ENCODE peak calls at places on chromosomes 3 and 15, in eight cellular contexts. One of them, this sample, is unnamed.

GRCh38 chr3:41200669-41201021 is 1.3 kb downstream of the CTNNB1 start:
- DNase-seq in WTC11: no peak
- DNase-seq in central memory CD4-positive, alpha-beta T cell: peak
- DNase-seq in Daoy: peak
- DNase-seq in thoracic aorta: no peak
- DNase-seq in activated T-cell treated with anti-CD3 and anti-CD28 coated beads, Interleukin-2, amount 50 U/mL, for 72 hours: peak
- DNase-seq in RCC 7860: peak
- DNase-seq in aorta: no peak
- DNase-seq in this sample: no peak

GRCh38 chr3:11991751-11992150 is 12.4 kb upstream of the SYN2 start:
- DNase-seq in thoracic aorta: no peak
- DNase-seq in central memory CD4-positive, alpha-beta T cell: no peak
- DNase-seq in activated T-cell treated with anti-CD3 and anti-CD28 coated beads, Interleukin-2, amount 50 U/mL, for 72 hours: no peak
- DNase-seq in RCC 7860: no peak
- DNase-seq in aorta: no peak
- DNase-seq in Daoy: no peak
- DNase-seq in WTC11: no peak
- DNase-seq in this sample: no peak

GRCh38 chr3:152938974-152939636 is 104.2 kb downstream of the P2RY1 start:
- DNase-seq in aorta: no peak
- DNase-seq in WTC11: no peak
- DNase-seq in central memory CD4-positive, alpha-beta T cell: no peak
- DNase-seq in RCC 7860: no peak
- DNase-seq in Daoy: no peak
- DNase-seq in thoracic aorta: no peak
- DNase-seq in activated T-cell treated with anti-CD3 and anti-CD28 coated beads, Interleukin-2, amount 50 U/mL, for 72 hours: no peak
- DNase-seq in this sample: no peak

GRCh38 chr3:60854762-60855161 is 396.5 kb downstream of the FHIT start:
- DNase-seq in aorta: no peak
- DNase-seq in activated T-cell treated with anti-CD3 and anti-CD28 coated beads, Interleukin-2, amount 50 U/mL, for 72 hours: no peak
- DNase-seq in central memory CD4-positive, alpha-beta T cell: no peak
- DNase-seq in Daoy: no peak
- DNase-seq in RCC 7860: no peak
- DNase-seq in WTC11: no peak
- DNase-seq in thoracic aorta: no peak
- DNase-seq in this sample: no peak

GRCh38 chr3:189458536-189458935 is 172.7 kb upstream of the TP63 start:
- DNase-seq in aorta: peak
- DNase-seq in WTC11: no peak
- DNase-seq in activated T-cell treated with anti-CD3 and anti-CD28 coated beads, Interleukin-2, amount 50 U/mL, for 72 hours: no peak
- DNase-seq in Daoy: peak
- DNase-seq in RCC 7860: peak
- DNase-seq in central memory CD4-positive, alpha-beta T cell: no peak
- DNase-seq in thoracic aorta: no peak
- DNase-seq in this sample: no peak

GRCh38 chr3:141384157-141384556 is 15.9 kb downstream of the ZBTB38 start:
- DNase-seq in thoracic aorta: no peak
- DNase-seq in aorta: no peak
- DNase-seq in RCC 7860: no peak
- DNase-seq in WTC11: no peak
- DNase-seq in activated T-cell treated with anti-CD3 and anti-CD28 coated beads, Interleukin-2, amount 50 U/mL, for 72 hours: no peak
- DNase-seq in Daoy: peak
- DNase-seq in central memory CD4-positive, alpha-beta T cell: no peak
- DNase-seq in this sample: no peak

GRCh38 chr3:29889230-29889629 is 608.4 kb downstream of the RBMS3 start:
- DNase-seq in activated T-cell treated with anti-CD3 and anti-CD28 coated beads, Interleukin-2, amount 50 U/mL, for 72 hours: no peak
- DNase-seq in aorta: no peak
- DNase-seq in WTC11: no peak
- DNase-seq in RCC 7860: no peak
- DNase-seq in thoracic aorta: no peak
- DNase-seq in Daoy: no peak
- DNase-seq in central memory CD4-positive, alpha-beta T cell: no peak
- DNase-seq in this sample: no peak

GRCh38 chr15:80587816-80588456 is 107.2 kb upstream of the ABHD17C start:
- DNase-seq in WTC11: no peak
- DNase-seq in thoracic aorta: no peak
- DNase-seq in RCC 7860: no peak
- DNase-seq in central memory CD4-positive, alpha-beta T cell: no peak
- DNase-seq in activated T-cell treated with anti-CD3 and anti-CD28 coated beads, Interleukin-2, amount 50 U/mL, for 72 hours: no peak
- DNase-seq in Daoy: peak
- DNase-seq in aorta: no peak
- DNase-seq in this sample: no peak

GRCh38 chr3:139302084-139302800 is 41.6 kb upstream of the MRPS22 start:
- DNase-seq in central memory CD4-positive, alpha-beta T cell: no peak
- DNase-seq in RCC 7860: peak
- DNase-seq in Daoy: peak
- DNase-seq in WTC11: no peak
- DNase-seq in aorta: no peak
- DNase-seq in thoracic aorta: no peak
- DNase-seq in activated T-cell treated with anti-CD3 and anti-CD28 coated beads, Interleukin-2, amount 50 U/mL, for 72 hours: no peak
- DNase-seq in this sample: no peak

GRCh38 chr3:126959921-126960603 is 22.9 kb upstream of the PLXNA1 start:
- DNase-seq in RCC 7860: no peak
- DNase-seq in central memory CD4-positive, alpha-beta T cell: no peak
- DNase-seq in WTC11: no peak
- DNase-seq in Daoy: peak
- DNase-seq in thoracic aorta: no peak
- DNase-seq in aorta: peak
- DNase-seq in activated T-cell treated with anti-CD3 and anti-CD28 coated beads, Interleukin-2, amount 50 U/mL, for 72 hours: no peak
- DNase-seq in this sample: peak

GRCh38 chr3:4722103-4722502 is 229.0 kb downstream of the ITPR1 start:
- DNase-seq in WTC11: no peak
- DNase-seq in thoracic aorta: no peak
- DNase-seq in aorta: peak
- DNase-seq in central memory CD4-positive, alpha-beta T cell: no peak
- DNase-seq in RCC 7860: peak
- DNase-seq in activated T-cell treated with anti-CD3 and anti-CD28 coated beads, Interleukin-2, amount 50 U/mL, for 72 hours: peak
- DNase-seq in Daoy: peak
- DNase-seq in this sample: peak

GRCh38 chr3:8539419-8539818 is 37.8 kb downstream of the LMCD1 start:
- DNase-seq in aorta: no peak
- DNase-seq in activated T-cell treated with anti-CD3 and anti-CD28 coated beads, Interleukin-2, amount 50 U/mL, for 72 hours: no peak
- DNase-seq in central memory CD4-positive, alpha-beta T cell: no peak
- DNase-seq in Daoy: peak
- DNase-seq in WTC11: no peak
- DNase-seq in thoracic aorta: no peak
- DNase-seq in RCC 7860: peak
- DNase-seq in this sample: no peak

GRCh38 chr15:92797168-92798052 is 102.7 kb upstream of the CHD2 start:
- DNase-seq in thoracic aorta: no peak
- DNase-seq in aorta: no peak
- DNase-seq in Daoy: peak
- DNase-seq in activated T-cell treated with anti-CD3 and anti-CD28 coated beads, Interleukin-2, amount 50 U/mL, for 72 hours: peak
- DNase-seq in central memory CD4-positive, alpha-beta T cell: peak
- DNase-seq in RCC 7860: peak
- DNase-seq in WTC11: no peak
- DNase-seq in this sample: no peak

GRCh38 chr15:45187894-45188830 is at the start of gene SHF:
- DNase-seq in central memory CD4-positive, alpha-beta T cell: peak
- DNase-seq in aorta: peak
- DNase-seq in WTC11: peak
- DNase-seq in Daoy: peak
- DNase-seq in RCC 7860: no peak
- DNase-seq in thoracic aorta: peak
- DNase-seq in activated T-cell treated with anti-CD3 and anti-CD28 coated beads, Interleukin-2, amount 50 U/mL, for 72 hours: peak
- DNase-seq in this sample: no peak

GRCh38 chr3:48634661-48635221 is 520 bp downstream of the SLC26A6 start:
- DNase-seq in central memory CD4-positive, alpha-beta T cell: no peak
- DNase-seq in aorta: peak
- DNase-seq in RCC 7860: peak
- DNase-seq in thoracic aorta: peak
- DNase-seq in Daoy: peak
- DNase-seq in WTC11: peak
- DNase-seq in activated T-cell treated with anti-CD3 and anti-CD28 coated beads, Interleukin-2, amount 50 U/mL, for 72 hours: peak
- DNase-seq in this sample: peak

GRCh38 chr3:155782390-155782953 is 23.6 kb downstream of the C3orf33 start:
- DNase-seq in aorta: no peak
- DNase-seq in WTC11: no peak
- DNase-seq in RCC 7860: no peak
- DNase-seq in central memory CD4-positive, alpha-beta T cell: no peak
- DNase-seq in thoracic aorta: no peak
- DNase-seq in activated T-cell treated with anti-CD3 and anti-CD28 coated beads, Interleukin-2, amount 50 U/mL, for 72 hours: no peak
- DNase-seq in Daoy: no peak
- DNase-seq in this sample: no peak

GRCh38 chr15:69027976-69028518 is 13.6 kb downstream of the NOX5 start:
- DNase-seq in WTC11: no peak
- DNase-seq in thoracic aorta: no peak
- DNase-seq in RCC 7860: no peak
- DNase-seq in activated T-cell treated with anti-CD3 and anti-CD28 coated beads, Interleukin-2, amount 50 U/mL, for 72 hours: no peak
- DNase-seq in central memory CD4-positive, alpha-beta T cell: no peak
- DNase-seq in Daoy: no peak
- DNase-seq in aorta: no peak
- DNase-seq in this sample: no peak

GRCh38 chr3:33437556-33438283 is 2.5 kb downstream of the UBP1 start:
- DNase-seq in thoracic aorta: no peak
- DNase-seq in aorta: peak
- DNase-seq in RCC 7860: no peak
- DNase-seq in central memory CD4-positive, alpha-beta T cell: no peak
- DNase-seq in WTC11: peak
- DNase-seq in Daoy: peak
- DNase-seq in activated T-cell treated with anti-CD3 and anti-CD28 coated beads, Interleukin-2, amount 50 U/mL, for 72 hours: no peak
- DNase-seq in this sample: no peak

GRCh38 chr3:197336348-197336747 is 37.9 kb upstream of the DLG1 start:
- DNase-seq in activated T-cell treated with anti-CD3 and anti-CD28 coated beads, Interleukin-2, amount 50 U/mL, for 72 hours: no peak
- DNase-seq in thoracic aorta: no peak
- DNase-seq in aorta: no peak
- DNase-seq in Daoy: no peak
- DNase-seq in WTC11: no peak
- DNase-seq in central memory CD4-positive, alpha-beta T cell: no peak
- DNase-seq in RCC 7860: no peak
- DNase-seq in this sample: no peak

GRCh38 chr15:34437687-34438086 is at the start of gene GOLGA8A:
- DNase-seq in Daoy: peak
- DNase-seq in central memory CD4-positive, alpha-beta T cell: peak
- DNase-seq in thoracic aorta: peak
- DNase-seq in activated T-cell treated with anti-CD3 and anti-CD28 coated beads, Interleukin-2, amount 50 U/mL, for 72 hours: peak
- DNase-seq in aorta: peak
- DNase-seq in WTC11: peak
- DNase-seq in RCC 7860: peak
- DNase-seq in this sample: peak

GRCh38 chr3:108391917-108392585 is 95.7 kb downstream of the HHLA2 start:
- DNase-seq in thoracic aorta: no peak
- DNase-seq in central memory CD4-positive, alpha-beta T cell: no peak
- DNase-seq in WTC11: no peak
- DNase-seq in activated T-cell treated with anti-CD3 and anti-CD28 coated beads, Interleukin-2, amount 50 U/mL, for 72 hours: no peak
- DNase-seq in aorta: no peak
- DNase-seq in Daoy: peak
- DNase-seq in RCC 7860: no peak
- DNase-seq in this sample: no peak

GRCh38 chr3:37901721-37902120 is 40.0 kb downstream of the CTDSPL start:
- DNase-seq in RCC 7860: no peak
- DNase-seq in central memory CD4-positive, alpha-beta T cell: no peak
- DNase-seq in activated T-cell treated with anti-CD3 and anti-CD28 coated beads, Interleukin-2, amount 50 U/mL, for 72 hours: no peak
- DNase-seq in WTC11: no peak
- DNase-seq in Daoy: no peak
- DNase-seq in thoracic aorta: no peak
- DNase-seq in aorta: no peak
- DNase-seq in this sample: no peak

GRCh38 chr15:34336333-34336732 is 1.2 kb downstream of the SLC12A6 start:
- DNase-seq in RCC 7860: no peak
- DNase-seq in aorta: no peak
- DNase-seq in activated T-cell treated with anti-CD3 and anti-CD28 coated beads, Interleukin-2, amount 50 U/mL, for 72 hours: no peak
- DNase-seq in Daoy: no peak
- DNase-seq in central memory CD4-positive, alpha-beta T cell: no peak
- DNase-seq in thoracic aorta: no peak
- DNase-seq in WTC11: no peak
- DNase-seq in this sample: no peak

GRCh38 chr3:51681453-51681852 is 10.4 kb downstream of the TEX264 start:
- DNase-seq in central memory CD4-positive, alpha-beta T cell: peak
- DNase-seq in RCC 7860: no peak
- DNase-seq in WTC11: no peak
- DNase-seq in thoracic aorta: no peak
- DNase-seq in aorta: peak
- DNase-seq in Daoy: no peak
- DNase-seq in activated T-cell treated with anti-CD3 and anti-CD28 coated beads, Interleukin-2, amount 50 U/mL, for 72 hours: peak
- DNase-seq in this sample: peak

GRCh38 chr15:57278439-57278838 is 97.9 kb upstream of the CGNL1 start:
- DNase-seq in central memory CD4-positive, alpha-beta T cell: no peak
- DNase-seq in activated T-cell treated with anti-CD3 and anti-CD28 coated beads, Interleukin-2, amount 50 U/mL, for 72 hours: no peak
- DNase-seq in aorta: no peak
- DNase-seq in thoracic aorta: no peak
- DNase-seq in WTC11: no peak
- DNase-seq in RCC 7860: no peak
- DNase-seq in Daoy: no peak
- DNase-seq in this sample: no peak

GRCh38 chr3:151428386-151428785 is 32.5 kb downstream of the IGSF10 start:
- DNase-seq in aorta: no peak
- DNase-seq in central memory CD4-positive, alpha-beta T cell: no peak
- DNase-seq in WTC11: no peak
- DNase-seq in thoracic aorta: no peak
- DNase-seq in RCC 7860: no peak
- DNase-seq in Daoy: no peak
- DNase-seq in activated T-cell treated with anti-CD3 and anti-CD28 coated beads, Interleukin-2, amount 50 U/mL, for 72 hours: no peak
- DNase-seq in this sample: no peak

This sample was measured in upper lobe of right lung.